ENCODE peak calls at places on chromosomes 12 and 14, in ten cellular contexts. O is ascending aorta; J is astrocyte; D is right lobe of liver; M is Karpas-422; B is A549; U is effector memory CD4-positive, alpha-beta T cell; C is spleen; Y is transverse colon; Z is HepG2. W is an unnamed sample.

GRCh38 chr12:93824514-93825500 is 147.6 kb downstream of the CRADD start:
- DNase-seq in M (no peak), O (no peak), Z (no peak), J (peak; percentile 40), D (no peak), B (no peak), U (no peak), Y (no peak), C (no peak), W (no peak)

GRCh38 chr14:75702606-75703261 is 41.7 kb downstream of the TTLL5 start:
- DNase-seq in C (no peak), Y (no peak), D (no peak), M (no peak), O (no peak), U (no peak), Z (no peak), B (no peak), J (peak; percentile 82), W (no peak)

GRCh38 chr12:106030210-106031175 is 108.3 kb downstream of the NUAK1 start:
- DNase-seq in C (no peak), D (no peak), J (peak; percentile 100), Y (no peak), O (no peak), B (peak; percentile 42), U (no peak), Z (no peak), M (no peak), W (no peak)

GRCh38 chr12:69527506-69528272 is 57.5 kb downstream of the FRS2 start:
- DNase-seq in M (no peak), C (no peak), O (no peak), Y (no peak), J (peak; percentile 94), B (no peak), Z (no peak), U (no peak), D (no peak), W (no peak)

GRCh38 chr14:80215756-80216581 is 4.7 kb upstream of the DIO2 start:
- DNase-seq in D (no peak), Y (peak; percentile 11), J (peak; percentile 63), C (no peak), M (no peak), B (peak; percentile 87), Z (no peak), U (no peak), O (no peak), W (peak; percentile 81)

GRCh38 chr14:101916816-101917412 is 47.5 kb upstream of the DYNC1H1 start:
- DNase-seq in U (no peak), B (no peak), Y (no peak), J (no peak), Z (no peak), C (peak; percentile 51), O (no peak), D (no peak), M (no peak), W (no peak)

GRCh38 chr14:104865631-104866441 is 768 bp downstream of the CEP170B start:
- DNase-seq in Y (peak; percentile 77), Z (no peak), O (peak; percentile 18), B (peak; percentile 41), J (peak; percentile 54), C (peak; percentile 77), M (no peak), U (no peak), D (peak; percentile 67), W (peak; percentile 67)

GRCh38 chr14:91835920-91836843 is 31.2 kb downstream of the TC2N start:
- DNase-seq in M (no peak), O (peak; percentile 39), C (peak; percentile 93), Y (peak; percentile 92), J (no peak), Z (no peak), B (peak; percentile 48), U (peak; percentile 82), D (peak; percentile 51), W (peak; percentile 90)

GRCh38 chr12:90833228-90833627 is 121.7 kb downstream of the CCER1 start:
- DNase-seq in U (no peak), Z (no peak), D (no peak), M (no peak), O (no peak), B (no peak), Y (no peak), C (no peak), J (no peak), W (no peak)

GRCh38 chr12:51972849-51973273 is 21.4 kb downstream of the ACVR1B start:
- DNase-seq in Y (peak; percentile 45), M (no peak), O (peak; percentile 30), B (no peak), U (peak; percentile 52), J (peak; percentile 92), D (peak; percentile 64), Z (no peak), C (peak; percentile 90), W (no peak)

GRCh38 chr12:48569946-48570345 is at the start of gene LALBA:
- DNase-seq in U (no peak), O (no peak), M (no peak), D (no peak), Y (no peak), B (no peak), Z (no peak), C (no peak), J (no peak), W (no peak)

GRCh38 chr12:42091769-42092168 is 52.9 kb downstream of the GXYLT1 start:
- DNase-seq in U (no peak), Y (no peak), Z (no peak), B (no peak), C (no peak), J (peak; percentile 86), O (no peak), M (no peak), D (no peak), W (no peak)

GRCh38 chr14:54976316-54976715 is 50.6 kb downstream of the WDHD1 start:
- DNase-seq in M (no peak), C (no peak), J (peak; percentile 87), D (no peak), Y (no peak), Z (no peak), B (no peak), O (no peak), U (no peak), W (no peak)

GRCh38 chr14:104827173-104828055 is 26.5 kb downstream of the ZBTB42 start:
- DNase-seq in C (peak; percentile 87), J (peak; percentile 23), Z (peak; percentile 76), B (peak; percentile 93), U (peak; percentile 36), M (peak; percentile 84), D (peak; percentile 56), O (no peak), Y (peak; percentile 62), W (peak; percentile 87)

GRCh38 chr12:121523741-121524140 is 57.1 kb downstream of the KDM2B start:
- DNase-seq in U (no peak), C (no peak), Z (no peak), O (no peak), D (no peak), J (no peak), B (no peak), Y (no peak), M (peak; percentile 89), W (no peak)

GRCh38 chr12:31778687-31779086 is 49.9 kb upstream of the AMN1 start:
- DNase-seq in J (no peak), O (no peak), B (no peak), C (no peak), U (no peak), Y (no peak), M (no peak), Z (no peak), D (no peak), W (no peak)

GRCh38 chr14:64610049-64610746 is 60.4 kb downstream of the PPP1R36 start:
- DNase-seq in Y (no peak), D (no peak), O (no peak), J (no peak), B (no peak), M (no peak), Z (no peak), U (no peak), C (no peak), W (no peak)

GRCh38 chr12:119749666-119750065 is 81.7 kb downstream of the PRKAB1 start:
- DNase-seq in C (no peak), U (no peak), Z (no peak), D (no peak), O (no peak), J (peak; percentile 17), Y (no peak), M (no peak), B (no peak), W (no peak)

DNA sequence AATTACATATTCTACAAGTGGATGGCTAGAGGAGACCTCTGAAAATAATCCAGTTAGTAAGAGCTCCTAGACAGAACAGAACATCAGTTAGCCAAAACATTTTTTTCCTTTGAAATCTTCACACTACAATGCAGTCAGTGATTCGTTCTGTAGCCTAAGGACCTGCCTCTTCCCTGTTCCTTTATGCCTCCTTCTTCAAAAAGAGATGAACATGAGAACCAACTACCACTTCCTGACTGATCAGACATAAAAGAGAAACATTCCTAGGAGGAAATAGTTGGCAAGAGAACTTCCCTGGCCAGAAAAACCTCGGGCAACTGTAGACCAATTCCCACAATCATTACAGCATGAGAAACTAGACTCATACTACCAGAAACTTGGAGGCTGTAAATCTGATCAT is 29.4 kb downstream of the ITPR2 start:
- DNase-seq in M (no peak), D (no peak), Z (no peak), U (no peak), O (no peak), Y (no peak), C (no peak), B (no peak), J (peak; percentile 80), W (no peak)
- H3K9me3 ChIP-seq in M (no peaks in the 10 kb centered on the region), D (no peaks in the 10 kb centered on the region), Z (no peaks in the 10 kb centered on the region), U (no peaks in the 10 kb centered on the region), O (no peaks in the 10 kb centered on the region), Y (no peaks in the 10 kb centered on the region), C (no peaks in the 10 kb centered on the region), B (no peaks in the 10 kb centered on the region), J (no peaks in the 10 kb centered on the region), W (no peaks in the 10 kb centered on the region)

GRCh38 chr12:131905081-131905639 is 10.7 kb downstream of the ULK1 start:
- DNase-seq in M (no peak), B (no peak), U (no peak), Z (no peak), C (peak; percentile 71), D (no peak), O (no peak), J (no peak), Y (no peak), W (no peak)
- H3K4me1 ChIP-seq in M (no peaks in the 10 kb centered on the region), B (peaks cover 49% of the 10 kb centered on the region), U (peaks cover 7% of the 10 kb centered on the region), Z (no peaks in the 10 kb centered on the region), C (peaks cover 50% of the 10 kb centered on the region), D (no peaks in the 10 kb centered on the region), O (peaks cover 15% of the 10 kb centered on the region), J (no peaks in the 10 kb centered on the region), Y (peaks cover 13% of the 10 kb centered on the region), W (no peaks in the 10 kb centered on the region)

GRCh38 chr12:95960241-95960640 is 17.1 kb downstream of the AMDHD1 start:
- DNase-seq in J (no peak), O (no peak), C (no peak), Y (no peak), D (no peak), B (no peak), M (no peak), Z (no peak), U (no peak), W (no peak)
- H3K4me3 ChIP-seq in J (no peak overlapping the region), O (no peak overlapping the region), C (no peak overlapping the region), Y (no peak overlapping the region), D (no peak overlapping the region), B (no peak overlapping the region), M (no peak overlapping the region), Z (no peak overlapping the region), U (no peak overlapping the region), W (no peak overlapping the region)

DNA sequence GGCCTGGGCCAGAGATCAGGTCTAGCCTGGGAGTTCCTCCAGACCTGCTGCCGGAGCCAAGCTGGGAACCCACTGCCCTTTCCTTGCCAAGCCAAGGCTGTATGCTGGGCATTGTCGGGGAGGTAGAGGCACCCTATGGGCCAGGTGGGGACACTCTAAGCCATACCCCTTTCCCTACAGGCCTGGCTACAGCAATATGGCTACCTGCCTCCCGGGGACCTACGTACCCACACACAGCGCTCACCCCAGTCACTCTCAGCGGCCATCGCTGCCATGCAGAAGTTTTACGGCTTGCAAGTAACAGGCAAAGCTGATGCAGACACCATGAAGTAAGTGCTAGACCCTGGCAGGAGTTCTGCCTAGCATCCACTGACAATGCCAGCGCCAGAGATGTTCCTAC is 4.9 kb downstream of the MMP14 start:
- DNase-seq in J (no peak), B (no peak), Y (no peak), C (no peak), D (no peak), U (no peak), Z (no peak), O (no peak), M (no peak), W (no peak)
- H3K9me3 ChIP-seq in J (no peaks in the 10 kb centered on the region), B (no peaks in the 10 kb centered on the region), Y (no peaks in the 10 kb centered on the region), C (no peaks in the 10 kb centered on the region), D (no peaks in the 10 kb centered on the region), U (no peaks in the 10 kb centered on the region), Z (no peaks in the 10 kb centered on the region), O (no peaks in the 10 kb centered on the region), M (no peaks in the 10 kb centered on the region), W (no peaks in the 10 kb centered on the region)

W was measured in Caco-2.